ENCODE peak calls at places on chromosomes 13 and 19, in nine cellular contexts. T is gastrocnemius medialis; W is mammary epithelial cell; M is upper lobe of right lung; A is effector memory CD4-positive, alpha-beta T cell; X is ascending aorta; Y is PC-9; R is trophoblast cell; C is CD8-positive, alpha-beta memory T cell. D is an unnamed sample.
A peak's percentile ranks its signal among the peaks of the same experiment; 100 is the strongest.

GRCh38 chr13:77832339-77833100 is 86.1 kb downstream of the EDNRB start:
- DNase-seq in T (no peak), W (no peak), M (no peak), A (no peak), X (no peak), Y (no peak), R (no peak), C (no peak), D (no peak)

GRCh38 chr19:38561658-38562057 is 56.1 kb downstream of the MAP4K1 start:
- DNase-seq in T (no peak), W (no peak), M (no peak), A (no peak), X (no peak), Y (no peak), R (no peak), C (no peak), D (no peak)

GRCh38 chr19:2922987-2923386 is 21.8 kb downstream of the ZNF77 start:
- DNase-seq in T (no peak), W (peak; percentile 88), M (no peak), A (no peak), X (no peak), Y (no peak), R (peak; percentile 58), C (no peak), D (no peak)

GRCh38 chr19:45478454-45479238 is 10.8 kb downstream of the FOSB start:
- DNase-seq in T (peak; percentile 62), W (peak; percentile 87), M (peak; percentile 88), A (peak; percentile 83), X (peak; percentile 44), Y (peak; percentile 87), R (peak; percentile 98), C (peak; percentile 80), D (peak; percentile 92)

GRCh38 chr13:78460176-78460575 is 143.2 kb downstream of the POU4F1 start:
- DNase-seq in T (no peak), W (no peak), M (no peak), A (no peak), X (no peak), Y (no peak), R (no peak), C (no peak), D (no peak)

GRCh38 chr19:19274146-19274545 is 1.0 kb upstream of the TM6SF2 start:
- DNase-seq in T (no peak), W (no peak), M (no peak), A (no peak), X (no peak), Y (no peak), R (no peak), C (no peak), D (no peak)

GRCh38 chr19:29478578-29479565 is 46.9 kb upstream of the VSTM2B start:
- DNase-seq in T (no peak), W (no peak), M (no peak), A (no peak), X (no peak), Y (peak; percentile 24), R (peak; percentile 28), C (no peak), D (no peak)

GRCh38 chr13:101289764-101290163 is 126.5 kb downstream of the NALCN start:
- DNase-seq in T (no peak), W (peak; percentile 26), M (no peak), A (no peak), X (no peak), Y (peak; percentile 10), R (peak; percentile 39), C (no peak), D (no peak)

GRCh38 chr19:5321851-5322681 is 18.5 kb downstream of the PTPRS start:
- DNase-seq in T (no peak), W (no peak), M (no peak), A (no peak), X (no peak), Y (no peak), R (peak; percentile 61), C (no peak), D (no peak)
- H3K27ac ChIP-seq in T (no peak overlapping the region), W (no peak overlapping the region), M (no peak overlapping the region), A (no peak overlapping the region), X (no peak overlapping the region), Y (no peak overlapping the region), R (no peak overlapping the region), C (no peak overlapping the region), D (no peak overlapping the region)

GRCh38 chr13:97233499-97233898 is 11.4 kb downstream of the MBNL2 start:
- DNase-seq in T (no peak), W (no peak), M (no peak), A (no peak), X (no peak), Y (no peak), R (no peak), C (no peak), D (no peak)

GRCh38 chr13:97234742-97235141 is 12.6 kb downstream of the MBNL2 start:
- DNase-seq in T (no peak), W (no peak), M (no peak), A (no peak), X (no peak), Y (no peak), R (no peak), C (no peak), D (no peak)

GRCh38 chr13:97237388-97237787 is 15.3 kb downstream of the MBNL2 start:
- DNase-seq in T (no peak), W (no peak), M (no peak), A (no peak), X (no peak), Y (no peak), R (no peak), C (no peak), D (no peak)

GRCh38 chr13:97234236-97234635 is 12.1 kb downstream of the MBNL2 start:
- DNase-seq in T (no peak), W (no peak), M (no peak), A (no peak), X (no peak), Y (no peak), R (no peak), C (no peak), D (no peak)

GRCh38 chr13:97235549-97236206 is 13.5 kb downstream of the MBNL2 start:
- DNase-seq in T (no peak), W (no peak), M (no peak), A (no peak), X (no peak), Y (no peak), R (no peak), C (no peak), D (no peak)
- H3K4me3 ChIP-seq in T (no peak overlapping the region), W (no peak overlapping the region), M (no peak overlapping the region), A (no peak overlapping the region), X (no peak overlapping the region), Y (no peak overlapping the region), R (no peak overlapping the region), C (no peak overlapping the region), D (no peak overlapping the region)

GRCh38 chr13:71869274-71869673 is 2.3 kb upstream of the DACH1 start:
- DNase-seq in T (no peak), W (no peak), M (no peak), A (no peak), X (no peak), Y (no peak), R (no peak), C (no peak), D (no peak)
- H3K27me3 ChIP-seq in T (peaks cover 40% of the 10 kb centered on the region), W (peaks cover 33% of the 10 kb centered on the region), M (peaks cover 12% of the 10 kb centered on the region), A (peaks cover 15% of the 10 kb centered on the region), X (peaks cover 9% of the 10 kb centered on the region), Y (peaks cover 19% of the 10 kb centered on the region), R (peaks cover 25% of the 10 kb centered on the region), C (peaks cover 3% of the 10 kb centered on the region), D (peaks cover 8% of the 10 kb centered on the region)

GRCh38 chr19:52670046-52670445 is 31.9 kb upstream of the ZNF83 start:
- DNase-seq in T (no peak), W (peak; percentile 95), M (no peak), A (no peak), X (no peak), Y (peak; percentile 24), R (peak; percentile 82), C (no peak), D (no peak)

GRCh38 chr19:52669586-52669985 is 31.4 kb upstream of the ZNF83 start:
- DNase-seq in T (no peak), W (no peak), M (no peak), A (no peak), X (no peak), Y (no peak), R (no peak), C (no peak), D (no peak)

GRCh38 chr19:52667972-52668371 is 29.8 kb upstream of the ZNF83 start:
- DNase-seq in T (no peak), W (no peak), M (no peak), A (no peak), X (no peak), Y (no peak), R (peak; percentile 69), C (no peak), D (no peak)

GRCh38 chr19:52673014-52673413 is 34.9 kb upstream of the ZNF83 start:
- DNase-seq in T (no peak), W (no peak), M (no peak), A (no peak), X (no peak), Y (no peak), R (peak; percentile 52), C (no peak), D (no peak)
- H3K27ac ChIP-seq in T (no peak overlapping the region), W (no peak overlapping the region), M (no peak overlapping the region), A (no peak overlapping the region), X (no peak overlapping the region), Y (no peak overlapping the region), R (peak overlapping the region; percentile 12), C (no peak overlapping the region), D (no peak overlapping the region)

D was measured in CD4-positive, alpha-beta memory T cell.